ENCODE peak calls at places on chromosomes 1 and 21, in four cellular contexts. One of them, this sample, is unnamed.

GRCh38 chr1:200474633-200475032 is 64.8 kb upstream of the ZNF281 start:
- DNase-seq in nephron progenitor cell: no peak
- DNase-seq in GM12865: no peak
- DNase-seq in GM12864: no peak
- DNase-seq in this sample: no peak

GRCh38 chr1:151653397-151653796 is 41.5 kb downstream of the SNX27 start:
- DNase-seq in nephron progenitor cell: no peak
- DNase-seq in GM12865: no peak
- DNase-seq in GM12864: no peak
- DNase-seq in this sample: no peak

GRCh38 chr1:177209357-177209756 is 38.6 kb downstream of the BRINP2 start:
- DNase-seq in nephron progenitor cell: no peak
- DNase-seq in GM12865: no peak
- DNase-seq in GM12864: no peak
- DNase-seq in this sample: no peak

GRCh38 chr1:198904356-198904755 is 265.5 kb downstream of the PTPRC start:
- DNase-seq in nephron progenitor cell: no peak
- DNase-seq in GM12865: no peak
- DNase-seq in GM12864: no peak
- DNase-seq in this sample: no peak

GRCh38 chr21:31041295-31042079 is 3.2 kb upstream of the KRTAP19-8 start:
- DNase-seq in nephron progenitor cell: no peak
- DNase-seq in GM12865: peak
- DNase-seq in GM12864: peak
- DNase-seq in this sample: no peak

GRCh38 chr21:36306872-36307534 is 13.0 kb upstream of the MORC3 start:
- DNase-seq in nephron progenitor cell: no peak
- DNase-seq in GM12865: no peak
- DNase-seq in GM12864: no peak
- DNase-seq in this sample: no peak

GRCh38 chr1:48107516-48107915 is 110.3 kb upstream of the TRABD2B start:
- DNase-seq in nephron progenitor cell: no peak
- DNase-seq in GM12865: peak
- DNase-seq in GM12864: no peak
- DNase-seq in this sample: no peak

GRCh38 chr1:61887076-61887867 is 145.0 kb downstream of the PATJ start:
- DNase-seq in nephron progenitor cell: no peak
- DNase-seq in GM12865: no peak
- DNase-seq in GM12864: no peak
- DNase-seq in this sample: no peak

GRCh38 chr21:42992943-42993712 is 18.8 kb downstream of the PKNOX1 start:
- DNase-seq in nephron progenitor cell: no peak
- DNase-seq in GM12865: no peak
- DNase-seq in GM12864: no peak
- DNase-seq in this sample: no peak

GRCh38 chr1:27599605-27600499 is 4.1 kb downstream of the AHDC1 start:
- DNase-seq in nephron progenitor cell: peak
- DNase-seq in GM12865: no peak
- DNase-seq in GM12864: no peak
- DNase-seq in this sample: no peak
- TF ChIP-seq CTCF in nephron progenitor cell: no peak
- TF ChIP-seq CTCF in GM12865: no peak
- TF ChIP-seq CTCF in GM12864: no peak
- TF ChIP-seq CTCF in this sample: no peak

GRCh38 chr1:175708787-175709186 is 34.6 kb downstream of the TNR start:
- DNase-seq in nephron progenitor cell: no peak
- DNase-seq in GM12865: peak
- DNase-seq in GM12864: no peak
- DNase-seq in this sample: no peak
- TF ChIP-seq CTCF in nephron progenitor cell: no peak
- TF ChIP-seq CTCF in GM12865: peak
- TF ChIP-seq CTCF in GM12864: no peak
- TF ChIP-seq CTCF in this sample: no peak

GRCh38 chr1:243890576-243890975 is 40.5 kb upstream of the AKT3 start:
- DNase-seq in nephron progenitor cell: no peak
- DNase-seq in GM12865: no peak
- DNase-seq in GM12864: no peak
- DNase-seq in this sample: no peak
- TF ChIP-seq CTCF in nephron progenitor cell: no peak
- TF ChIP-seq CTCF in GM12865: no peak
- TF ChIP-seq CTCF in GM12864: no peak
- TF ChIP-seq CTCF in this sample: no peak

DNA sequence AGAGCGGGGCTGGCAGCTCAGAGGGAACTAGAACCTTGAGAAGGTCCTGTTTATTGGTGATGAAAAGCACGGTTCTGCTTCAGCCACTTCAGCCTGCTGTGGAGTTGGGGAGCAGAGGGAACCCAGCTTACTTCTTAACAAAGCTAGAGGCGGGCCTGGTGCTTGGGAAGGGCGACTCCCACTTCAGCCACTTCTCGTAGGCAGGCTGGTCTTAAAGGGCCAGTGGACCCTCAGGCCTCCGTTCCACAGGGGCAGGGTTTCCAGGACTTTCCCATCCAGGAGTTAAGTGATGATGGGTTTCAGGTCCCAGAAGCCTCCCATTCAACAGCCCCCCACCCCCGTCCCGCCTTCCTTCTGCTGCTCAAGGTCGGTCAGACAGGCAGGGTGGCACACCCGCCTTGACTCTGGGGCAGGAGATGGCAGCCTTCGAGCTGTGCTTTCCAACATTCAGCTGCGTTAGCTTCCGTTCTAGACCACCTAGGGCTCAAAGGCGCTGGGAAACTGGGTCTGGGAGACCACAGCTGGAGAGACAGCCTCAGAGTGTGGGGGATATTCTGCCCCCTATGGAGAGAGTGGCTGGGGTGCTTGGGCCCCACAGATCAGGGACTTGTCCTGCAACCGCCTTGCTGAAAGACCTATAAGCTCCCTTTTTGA is 3.4 kb downstream of the RUNX3 start:
- DNase-seq in nephron progenitor cell: peak
- DNase-seq in GM12865: peak
- DNase-seq in GM12864: no peak
- DNase-seq in this sample: no peak
- TF ChIP-seq CTCF in nephron progenitor cell: no peak
- TF ChIP-seq CTCF in GM12865: peak
- TF ChIP-seq CTCF in GM12864: no peak
- TF ChIP-seq CTCF in this sample: peak

GRCh38 chr1:194209920-194210319 is 1023.5 kb upstream of the B3GALT2 start:
- DNase-seq in nephron progenitor cell: no peak
- DNase-seq in GM12865: no peak
- DNase-seq in GM12864: no peak
- DNase-seq in this sample: no peak

GRCh38 chr1:194208674-194209073 is 1022.3 kb upstream of the B3GALT2 start:
- DNase-seq in nephron progenitor cell: no peak
- DNase-seq in GM12865: no peak
- DNase-seq in GM12864: no peak
- DNase-seq in this sample: no peak
- TF ChIP-seq CTCF in nephron progenitor cell: no peak
- TF ChIP-seq CTCF in GM12865: no peak
- TF ChIP-seq CTCF in GM12864: no peak
- TF ChIP-seq CTCF in this sample: no peak

GRCh38 chr1:85888961-85889360 is 180.7 kb upstream of the ZNHIT6 start:
- DNase-seq in nephron progenitor cell: no peak
- DNase-seq in GM12865: no peak
- DNase-seq in GM12864: no peak
- DNase-seq in this sample: no peak

DNA sequence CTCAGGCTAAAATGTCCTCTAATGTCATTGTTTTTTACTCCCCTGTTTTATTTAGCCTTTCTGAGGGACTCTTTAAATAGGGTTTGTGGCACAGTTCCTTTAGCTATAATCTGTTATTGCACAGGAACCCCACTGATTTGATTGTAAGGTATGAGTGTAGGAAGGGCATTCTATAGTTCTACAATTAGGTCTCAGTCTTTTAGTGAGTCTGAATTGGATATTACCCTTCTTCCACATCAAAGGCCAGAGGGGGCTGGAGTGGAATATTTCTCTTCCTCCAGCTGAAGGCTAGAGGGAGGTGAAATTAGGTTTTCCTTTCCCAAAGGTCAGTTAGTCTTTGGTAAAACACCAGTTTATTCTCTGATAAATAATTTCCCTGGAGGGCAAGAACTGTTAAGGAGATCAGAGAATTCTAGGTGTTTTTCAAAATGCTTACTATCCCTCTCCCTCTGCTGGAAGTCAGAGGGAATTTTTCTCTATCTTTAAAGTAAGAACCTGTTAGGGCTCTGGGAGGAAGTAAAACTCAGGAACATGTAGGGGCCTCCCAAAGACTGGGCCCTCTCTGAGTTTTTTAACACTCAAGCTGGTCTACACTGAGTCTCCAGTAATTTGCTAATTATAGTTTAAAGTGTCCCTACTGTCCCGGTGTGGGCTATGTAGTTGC is 176.3 kb upstream of the ZNHIT6 start:
- DNase-seq in nephron progenitor cell: no peak
- DNase-seq in GM12865: peak
- DNase-seq in GM12864: no peak
- DNase-seq in this sample: no peak
- TF ChIP-seq CTCF in nephron progenitor cell: peak
- TF ChIP-seq CTCF in GM12865: no peak
- TF ChIP-seq CTCF in GM12864: no peak
- TF ChIP-seq CTCF in this sample: no peak

GRCh38 chr1:18001725-18002124 is 105.9 kb upstream of the IGSF21 start:
- DNase-seq in nephron progenitor cell: no peak
- DNase-seq in GM12865: no peak
- DNase-seq in GM12864: no peak
- DNase-seq in this sample: no peak

GRCh38 chr1:17999884-18000283 is 107.7 kb upstream of the IGSF21 start:
- DNase-seq in nephron progenitor cell: no peak
- DNase-seq in GM12865: no peak
- DNase-seq in GM12864: no peak
- DNase-seq in this sample: no peak

GRCh38 chr1:17994046-17994445 is 113.6 kb upstream of the IGSF21 start:
- DNase-seq in nephron progenitor cell: no peak
- DNase-seq in GM12865: no peak
- DNase-seq in GM12864: no peak
- DNase-seq in this sample: no peak

GRCh38 chr1:17995480-17995879 is 112.1 kb upstream of the IGSF21 start:
- DNase-seq in nephron progenitor cell: no peak
- DNase-seq in GM12865: no peak
- DNase-seq in GM12864: no peak
- DNase-seq in this sample: no peak

DNA sequence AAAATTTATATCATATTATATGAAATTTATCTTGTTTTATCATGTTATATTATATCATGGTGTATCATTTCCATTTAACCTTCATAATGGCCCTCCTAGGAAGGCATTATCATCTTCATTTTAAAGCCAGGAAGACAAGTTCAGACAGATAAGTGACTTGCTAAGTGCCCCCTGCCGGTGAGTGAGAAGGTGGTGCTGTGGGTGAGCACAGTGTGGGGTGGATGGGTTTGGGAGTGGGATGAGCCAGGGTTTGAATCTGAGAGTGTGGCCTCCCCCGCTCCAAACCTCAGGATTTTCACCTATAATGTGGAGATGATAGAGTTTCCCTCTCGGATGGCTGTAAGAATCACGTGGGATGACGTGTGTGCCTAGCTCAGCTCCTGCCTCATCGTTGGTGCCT is 108.7 kb upstream of the IGSF21 start:
- DNase-seq in nephron progenitor cell: no peak
- DNase-seq in GM12865: peak
- DNase-seq in GM12864: no peak
- DNase-seq in this sample: no peak
- TF ChIP-seq CTCF in nephron progenitor cell: peak
- TF ChIP-seq CTCF in GM12865: peak
- TF ChIP-seq CTCF in GM12864: peak
- TF ChIP-seq CTCF in this sample: no peak

GRCh38 chr1:73811798-73812197 is 386.2 kb downstream of the LRRIQ3 start:
- DNase-seq in nephron progenitor cell: no peak
- DNase-seq in GM12865: no peak
- DNase-seq in GM12864: no peak
- DNase-seq in this sample: no peak

DNA sequence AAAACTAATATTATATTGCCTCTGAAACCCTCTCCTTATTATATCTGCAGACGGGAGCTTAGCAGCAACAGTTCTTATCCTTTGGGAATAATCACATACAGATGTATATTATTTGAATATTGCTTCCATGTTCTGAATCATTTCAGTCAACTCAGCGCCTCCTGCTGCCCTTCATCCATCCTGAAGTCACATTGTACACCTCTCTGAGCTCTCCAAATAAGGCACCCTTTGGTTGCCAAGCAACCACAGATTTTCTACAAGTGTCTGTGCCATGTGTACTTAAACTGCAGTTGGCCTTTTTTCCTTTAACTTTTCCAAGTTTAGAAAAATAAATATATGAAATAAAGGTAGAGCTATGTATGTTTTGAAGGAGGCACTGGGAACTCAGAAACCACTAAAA is 384.2 kb downstream of the LRRIQ3 start:
- DNase-seq in nephron progenitor cell: no peak
- DNase-seq in GM12865: no peak
- DNase-seq in GM12864: no peak
- DNase-seq in this sample: no peak
- TF ChIP-seq CTCF in nephron progenitor cell: no peak
- TF ChIP-seq CTCF in GM12865: no peak
- TF ChIP-seq CTCF in GM12864: no peak
- TF ChIP-seq CTCF in this sample: no peak

GRCh38 chr1:43934279-43934985 is 831 bp downstream of the ARTN start:
- DNase-seq in nephron progenitor cell: peak
- DNase-seq in GM12865: peak
- DNase-seq in GM12864: no peak
- DNase-seq in this sample: peak
- TF ChIP-seq CTCF in nephron progenitor cell: peak
- TF ChIP-seq CTCF in GM12865: peak
- TF ChIP-seq CTCF in GM12864: peak
- TF ChIP-seq CTCF in this sample: peak

This sample was measured in GM10248.